ENCODE peak calls at places on chromosomes 3 and 15, in nine cellular contexts. U is PC-3, C is nephron progenitor cell, Y is endothelial cell, X is thoracic aorta, F is fibroblast of mammary gland, B is Peyer's patch, I is ascending aorta, M is astrocyte of the cerebellum. S is an unnamed sample.

GRCh38 chr15:63392355-63393009 is 10.8 kb upstream of the CA12 start:
- DNase-seq in U (no peak), C (no peak), Y (no peak), X (no peak), F (no peak), B (no peak), I (no peak), M (no peak), S (no peak)

GRCh38 chr3:189833996-189834395 is 202.8 kb downstream of the TP63 start:
- DNase-seq in U (no peak), C (no peak), Y (no peak), X (no peak), F (no peak), B (no peak), I (no peak), M (no peak), S (no peak)

GRCh38 chr3:156762631-156763185 is 63.4 kb upstream of the LEKR1 start:
- DNase-seq in U (no peak), C (no peak), Y (no peak), X (no peak), F (peak), B (no peak), I (no peak), M (peak), S (no peak)

GRCh38 chr3:104575631-104576030 is 791.1 kb upstream of the ALCAM start:
- DNase-seq in U (no peak), C (no peak), Y (no peak), X (no peak), F (no peak), B (no peak), I (no peak), M (no peak), S (no peak)

GRCh38 chr15:22980189-22981136 is at the start of gene CYFIP1:
- DNase-seq in U (peak), C (peak), Y (peak), X (peak), F (peak), B (peak), I (peak), M (peak), S (peak)

GRCh38 chr3:6799264-6799915 is 61.5 kb upstream of the GRM7 start:
- DNase-seq in U (peak), C (peak), Y (peak), X (no peak), F (peak), B (peak), I (no peak), M (no peak), S (no peak)

GRCh38 chr15:57692709-57693108 is 13.8 kb upstream of the POLR2M start:
- DNase-seq in U (no peak), C (no peak), Y (no peak), X (no peak), F (peak), B (no peak), I (no peak), M (no peak), S (no peak)

GRCh38 chr3:192409838-192410683 is 317.3 kb downstream of the FGF12 start:
- DNase-seq in U (no peak), C (peak), Y (peak), X (no peak), F (no peak), B (no peak), I (no peak), M (peak), S (peak)

GRCh38 chr3:157073810-157074209 is 86.1 kb downstream of the CCNL1 start:
- DNase-seq in U (peak), C (no peak), Y (no peak), X (no peak), F (peak), B (no peak), I (no peak), M (peak), S (no peak)

GRCh38 chr15:36430721-36431265 is 148.6 kb upstream of the CDIN1 start:
- DNase-seq in U (no peak), C (no peak), Y (no peak), X (no peak), F (no peak), B (no peak), I (no peak), M (no peak), S (no peak)

GRCh38 chr3:48596157-48596556 is 1.0 kb upstream of the COL7A1 start:
- DNase-seq in U (no peak), C (no peak), Y (no peak), X (no peak), F (no peak), B (no peak), I (no peak), M (no peak), S (no peak)

GRCh38 chr3:59895972-59896371 is 846.1 kb upstream of the CFAP20DC start:
- DNase-seq in U (no peak), C (no peak), Y (no peak), X (no peak), F (no peak), B (no peak), I (no peak), M (no peak), S (no peak)

GRCh38 chr3:43373588-43373935 is 87.2 kb downstream of the SNRK start:
- DNase-seq in U (peak), C (no peak), Y (no peak), X (no peak), F (no peak), B (no peak), I (no peak), M (no peak), S (no peak)

GRCh38 chr3:184697845-184698244 is 14.0 kb downstream of the MAGEF1 start:
- DNase-seq in U (no peak), C (no peak), Y (no peak), X (no peak), F (no peak), B (no peak), I (no peak), M (no peak), S (no peak)

GRCh38 chr3:161215186-161215585 is 5.9 kb upstream of the NMD3 start:
- DNase-seq in U (no peak), C (no peak), Y (no peak), X (no peak), F (no peak), B (no peak), I (no peak), M (no peak), S (no peak)

GRCh38 chr3:125055913-125056705 is at the start of gene HEG1:
- DNase-seq in U (peak), C (peak), Y (peak), X (peak), F (peak), B (peak), I (peak), M (no peak), S (peak)

GRCh38 chr3:136891934-136892855 is 30.2 kb downstream of the NCK1 start:
- DNase-seq in U (no peak), C (no peak), Y (no peak), X (no peak), F (no peak), B (no peak), I (no peak), M (no peak), S (no peak)

GRCh38 chr3:19146685-19147650 is 1.3 kb upstream of the KCNH8 start:
- DNase-seq in U (peak), C (peak), Y (peak), X (peak), F (peak), B (peak), I (no peak), M (peak), S (peak)

GRCh38 chr15:48681274-48681840 is 35.8 kb upstream of the FBN1 start:
- DNase-seq in U (peak), C (no peak), Y (no peak), X (no peak), F (peak), B (no peak), I (no peak), M (no peak), S (no peak)

GRCh38 chr3:38411591-38411990 is 42.1 kb upstream of the ACVR2B start:
- DNase-seq in U (no peak), C (no peak), Y (no peak), X (no peak), F (no peak), B (no peak), I (no peak), M (no peak), S (no peak)

GRCh38 chr3:120025520-120025919 is 68.7 kb downstream of the GSK3B start:
- DNase-seq in U (peak), C (no peak), Y (no peak), X (no peak), F (peak), B (no peak), I (no peak), M (no peak), S (no peak)

GRCh38 chr3:55489804-55490132 is 2.7 kb upstream of the WNT5A start:
- DNase-seq in U (peak), C (peak), Y (peak), X (no peak), F (no peak), B (peak), I (no peak), M (no peak), S (no peak)

GRCh38 chr3:52227766-52228165 is 2.3 kb upstream of the TLR9 start:
- DNase-seq in U (no peak), C (no peak), Y (no peak), X (no peak), F (no peak), B (no peak), I (no peak), M (no peak), S (no peak)

GRCh38 chr3:52225452-52226228 is at the start of gene TLR9:
- DNase-seq in U (no peak), C (no peak), Y (no peak), X (no peak), F (no peak), B (peak), I (no peak), M (no peak), S (peak)

GRCh38 chr3:52228266-52228665 is 2.8 kb upstream of the TLR9 start:
- DNase-seq in U (no peak), C (no peak), Y (no peak), X (no peak), F (no peak), B (no peak), I (no peak), M (no peak), S (no peak)

GRCh38 chr3:52226229-52226817 is 878 bp upstream of the TLR9 start:
- DNase-seq in U (no peak), C (no peak), Y (no peak), X (no peak), F (no peak), B (no peak), I (no peak), M (no peak), S (no peak)

GRCh38 chr3:52227117-52227516 is 1.7 kb upstream of the TLR9 start:
- DNase-seq in U (no peak), C (no peak), Y (no peak), X (no peak), F (no peak), B (no peak), I (no peak), M (no peak), S (no peak)
- TF ChIP-seq CTCF in U (peak), C (no peak), Y (no peak), X (no peak), F (peak), B (no peak), I (no peak), M (no peak), S (no peak)

GRCh38 chr3:12046406-12046805 is 42.2 kb downstream of the SYN2 start:
- DNase-seq in U (peak), C (no peak), Y (no peak), X (no peak), F (peak), B (no peak), I (no peak), M (no peak), S (no peak)
- TF ChIP-seq CTCF in U (peak), C (peak), Y (no peak), X (no peak), F (peak), B (peak), I (no peak), M (peak), S (no peak)

DNA sequence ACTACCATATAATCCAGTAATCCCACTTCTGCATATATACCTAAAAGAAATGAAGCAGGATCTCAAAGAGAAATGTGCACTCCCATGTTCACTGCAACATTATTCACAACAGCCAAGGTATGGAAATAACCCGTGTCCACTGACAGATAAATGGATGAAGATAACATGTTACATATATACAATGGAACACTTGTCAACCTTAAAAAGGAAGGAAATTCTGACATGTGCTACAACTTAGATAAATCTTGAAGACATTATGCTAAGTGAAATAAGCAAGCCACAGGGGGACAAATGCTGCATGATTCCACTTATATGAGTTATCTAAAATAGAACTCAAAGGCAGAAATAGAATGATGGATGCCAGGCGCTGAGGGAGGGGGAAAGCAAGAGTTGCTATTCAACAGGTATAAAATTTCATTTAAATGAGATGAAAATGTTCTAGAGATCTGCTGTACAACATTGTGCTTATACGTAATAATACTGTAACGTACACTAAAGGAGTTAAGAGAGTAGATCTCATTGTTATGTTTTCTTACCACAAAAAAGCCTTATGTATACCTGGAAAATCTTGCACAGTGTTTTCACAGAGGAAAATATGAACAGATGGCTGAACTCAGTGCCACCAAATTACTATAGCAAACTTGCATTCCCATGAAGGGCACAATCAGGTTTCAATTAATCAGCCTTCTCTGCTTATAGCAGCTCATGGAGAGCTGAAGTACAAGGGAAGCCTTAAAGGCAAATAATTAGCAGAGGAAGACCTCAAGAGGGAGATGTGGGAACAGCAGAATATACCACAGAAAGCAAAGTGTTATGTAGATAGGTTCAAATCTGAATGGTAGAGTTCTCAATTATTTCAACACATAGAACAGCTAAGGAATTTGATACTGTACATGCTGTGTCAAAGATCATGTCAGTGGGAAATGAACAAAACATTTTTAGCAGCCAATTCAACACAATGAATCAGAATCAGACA is 8.0 kb upstream of the VPS39 start:
- DNase-seq in U (peak), C (no peak), Y (no peak), X (no peak), F (peak), B (no peak), I (no peak), M (no peak), S (no peak)
- TF ChIP-seq CTCF in U (peak), C (no peak), Y (no peak), X (no peak), F (no peak), B (no peak), I (no peak), M (no peak), S (no peak)

GRCh38 chr15:40949756-40950207 is 3.5 kb upstream of the CHAC1 start:
- DNase-seq in U (no peak), C (no peak), Y (no peak), X (no peak), F (no peak), B (peak), I (no peak), M (no peak), S (peak)

GRCh38 chr15:40951764-40952163 is 1.5 kb upstream of the CHAC1 start:
- DNase-seq in U (no peak), C (no peak), Y (no peak), X (no peak), F (no peak), B (no peak), I (no peak), M (no peak), S (no peak)

GRCh38 chr15:40952901-40953712 is at the start of gene CHAC1:
- DNase-seq in U (peak), C (peak), Y (peak), X (peak), F (peak), B (peak), I (peak), M (peak), S (peak)

GRCh38 chr15:40953713-40954074 is 423 bp downstream of the CHAC1 start:
- DNase-seq in U (no peak), C (peak), Y (no peak), X (no peak), F (no peak), B (no peak), I (no peak), M (no peak), S (peak)

DNA sequence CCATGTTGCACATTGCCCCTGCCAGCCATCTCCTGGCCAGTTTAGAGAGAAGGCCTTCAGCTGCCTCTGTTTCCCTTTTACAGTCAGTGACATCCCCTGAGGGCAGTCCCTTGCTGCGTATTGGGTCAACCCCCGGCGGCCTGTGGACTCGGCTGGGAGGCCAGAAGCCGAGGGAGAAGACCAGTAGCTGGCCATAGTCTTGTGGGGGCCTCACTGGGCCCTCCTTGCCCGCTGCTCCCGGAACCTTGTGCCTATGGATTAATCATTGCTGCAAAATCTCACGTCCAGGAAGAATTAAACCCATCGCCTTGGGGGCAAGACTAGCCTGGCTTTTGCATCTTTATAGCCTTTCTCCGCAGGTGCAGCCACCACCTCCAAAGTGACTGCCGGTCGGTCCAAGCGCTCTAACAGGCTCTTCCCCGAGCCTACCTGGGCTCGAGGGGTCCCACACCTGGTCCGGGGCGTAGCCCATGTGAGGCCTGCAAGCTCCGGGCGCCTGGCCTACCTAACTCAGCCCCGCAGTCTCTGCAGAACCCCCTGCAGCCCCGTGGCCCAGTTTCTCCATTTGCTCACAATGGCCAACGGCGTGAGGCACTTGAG is 870 bp upstream of the CHAC1 start:
- DNase-seq in U (no peak), C (no peak), Y (no peak), X (no peak), F (no peak), B (no peak), I (no peak), M (no peak), S (peak)
- TF ChIP-seq CTCF in U (no peak), C (no peak), Y (no peak), X (no peak), F (no peak), B (no peak), I (no peak), M (no peak), S (no peak)